ENCODE peak calls at places on chromosomes 7 and 10, in five cellular contexts. Q is left lung, W is endothelial cell of umbilical vein, L is pancreas, S is ovary. M is an unnamed sample.
A peak's percentile ranks its signal among the peaks of the same experiment; 100 is the strongest.

GRCh38 chr10:65941098-65941655 is 984.7 kb upstream of the LRRTM3 start:
- DNase-seq in Q (no peak), W (no peak), L (no peak), S (no peak), M (no peak)

GRCh38 chr10:14450041-14450491 is 119.3 kb upstream of the FRMD4A start:
- DNase-seq in Q (no peak), W (no peak), L (peak; percentile 32), S (no peak), M (peak; percentile 15)

GRCh38 chr7:35596061-35596460 is 98.9 kb downstream of the HERPUD2 start:
- DNase-seq in Q (no peak), W (peak; percentile 31), L (no peak), S (no peak), M (peak; percentile 20)

GRCh38 chr10:126001579-126001978 is 105.2 kb downstream of the FANK1 start:
- DNase-seq in Q (no peak), W (peak; percentile 28), L (peak; percentile 45), S (peak; percentile 52), M (no peak)

GRCh38 chr7:131959106-131959812 is 402.8 kb upstream of the PODXL start:
- DNase-seq in Q (no peak), W (no peak), L (no peak), S (no peak), M (no peak)

GRCh38 chr10:95414016-95414830 is 123.4 kb upstream of the PDLIM1 start:
- DNase-seq in Q (no peak), W (no peak), L (no peak), S (no peak), M (no peak)

GRCh38 chr10:103850572-103850895 is 4.8 kb downstream of the SH3PXD2A start:
- DNase-seq in Q (no peak), W (no peak), L (no peak), S (peak; percentile 17), M (no peak)

GRCh38 chr10:79059859-79060379 is 8.8 kb upstream of the ZMIZ1 start:
- DNase-seq in Q (peak; percentile 28), W (no peak), L (peak; percentile 83), S (peak; percentile 4), M (no peak)

GRCh38 chr10:25934673-25935139 is 677 bp downstream of the MYO3A start:
- DNase-seq in Q (no peak), W (no peak), L (peak; percentile 28), S (no peak), M (no peak)

GRCh38 chr7:148489678-148490077 is 100.9 kb upstream of the C7orf33 start:
- DNase-seq in Q (no peak), W (no peak), L (no peak), S (no peak), M (no peak)

GRCh38 chr7:120941064-120941463 is 9.5 kb upstream of the ING3 start:
- DNase-seq in Q (no peak), W (peak; percentile 75), L (no peak), S (no peak), M (peak; percentile 35)

GRCh38 chr10:132411561-132412253 is 14.7 kb downstream of the PWWP2B start:
- DNase-seq in Q (peak; percentile 65), W (peak; percentile 58), L (peak; percentile 64), S (peak; percentile 64), M (no peak)

GRCh38 chr10:104380336-104380735 is 26.7 kb downstream of the CFAP58 start:
- DNase-seq in Q (no peak), W (no peak), L (no peak), S (no peak), M (no peak)

GRCh38 chr7:10657201-10657600 is 316.5 kb upstream of the PHF14 start:
- DNase-seq in Q (no peak), W (no peak), L (no peak), S (no peak), M (no peak)

GRCh38 chr7:141045842-141046630 is 27.8 kb upstream of the TMEM178B start:
- DNase-seq in Q (no peak), W (no peak), L (no peak), S (no peak), M (no peak)

DNA sequence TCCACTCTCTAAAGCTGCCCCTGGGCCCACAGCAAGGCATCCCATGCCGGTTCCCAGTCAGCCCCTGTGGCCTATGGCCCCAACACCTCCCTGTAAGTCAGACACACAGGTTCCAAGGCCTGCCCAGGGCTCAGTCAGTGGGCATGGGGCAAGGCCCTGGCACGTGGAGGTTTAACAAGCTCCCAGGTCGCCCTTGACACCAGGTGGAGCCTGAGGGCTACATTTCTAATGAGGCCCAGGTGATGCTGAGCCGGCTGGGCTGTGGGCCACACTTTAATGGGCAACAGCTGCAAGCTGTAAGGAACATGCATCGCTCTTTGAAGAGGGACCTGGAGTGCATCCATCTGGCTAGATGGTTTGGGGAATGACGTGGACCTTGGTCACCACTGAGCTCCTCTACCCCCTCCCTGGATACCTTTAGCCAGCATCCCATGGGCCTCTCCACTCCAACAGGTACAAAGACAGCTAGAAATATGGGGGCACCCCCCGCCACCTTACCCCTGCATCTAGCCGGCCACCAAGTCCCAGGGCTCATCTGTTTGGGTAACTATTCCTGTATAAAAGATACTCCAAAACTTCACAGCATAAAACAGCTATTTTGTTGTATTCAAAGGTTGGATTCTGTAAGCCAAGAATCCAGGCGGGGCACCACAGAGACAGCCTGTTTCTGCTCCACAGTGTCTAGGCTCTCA is 122.5 kb downstream of the OAT start:
- DNase-seq in Q (no peak), W (no peak), L (no peak), S (no peak), M (no peak)
- TF ChIP-seq CTCF in Q (no peak), W (no peak), L (no peak), S (no peak), M (peak; percentile 13)

GRCh38 chr7:23467281-23467680 is 3.0 kb downstream of the IGF2BP3 start:
- DNase-seq in Q (no peak), W (no peak), L (no peak), S (no peak), M (no peak)
- H3K27me3 ChIP-seq in Q (peaks cover 100% of the 10 kb centered on the region), W (no peaks in the 10 kb centered on the region), L (peaks cover 13% of the 10 kb centered on the region), S (peaks cover 17% of the 10 kb centered on the region), M (peaks cover 61% of the 10 kb centered on the region)

GRCh38 chr7:156074982-156075615 is 262.8 kb upstream of the SHH start:
- DNase-seq in Q (no peak), W (no peak), L (no peak), S (no peak), M (no peak)
- H3K4me3 ChIP-seq in Q (no peak overlapping the region), W (no peak overlapping the region), L (no peak overlapping the region), S (no peak overlapping the region), M (no peak overlapping the region)

GRCh38 chr10:106401161-106401560 is 763.3 kb downstream of the SORCS1 start:
- DNase-seq in Q (no peak), W (no peak), L (no peak), S (no peak), M (peak; percentile 41)
- TF ChIP-seq CTCF in Q (no peak), W (no peak), L (no peak), S (no peak), M (peak; percentile 32)

DNA sequence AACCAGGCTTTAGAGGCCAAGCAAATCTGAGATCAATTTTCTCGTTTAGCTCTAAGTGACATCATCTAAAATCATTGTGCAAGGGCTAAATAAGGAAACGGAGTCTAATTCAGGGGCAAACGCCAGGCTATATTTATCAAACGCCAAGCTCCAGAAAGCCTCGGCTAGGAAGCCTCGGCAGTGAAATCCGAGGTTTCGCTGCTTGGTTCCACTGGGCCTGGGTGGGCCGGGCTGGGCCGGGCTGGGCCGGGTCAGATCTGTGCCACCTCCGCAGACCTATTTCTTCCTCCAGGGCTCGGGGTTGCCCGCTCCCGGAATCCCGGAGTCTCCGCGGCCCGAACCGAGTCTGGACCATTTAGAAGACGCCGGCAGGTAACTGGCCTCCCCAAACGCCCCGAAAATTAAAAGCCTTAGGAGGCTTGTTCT is 459 bp upstream of the FEZF1 start:
- DNase-seq in Q (no peak), W (no peak), L (no peak), S (no peak), M (peak; percentile 13)
- H3K27me3 ChIP-seq in Q (peaks cover 100% of the 10 kb centered on the region), W (peaks cover 100% of the 10 kb centered on the region), L (peaks cover 5% of the 10 kb centered on the region), S (peaks cover 10% of the 10 kb centered on the region), M (peaks cover 75% of the 10 kb centered on the region)

GRCh38 chr10:60572511-60573194 is 183.0 kb upstream of the ANK3 start:
- DNase-seq in Q (no peak), W (peak; percentile 18), L (peak; percentile 33), S (peak; percentile 21), M (peak; percentile 59)
- H3K4me3 ChIP-seq in Q (no peak overlapping the region), W (peak overlapping the region; percentile 17), L (no peak overlapping the region), S (no peak overlapping the region), M (peak overlapping the region; percentile 20)